ENCODE peak calls at places on chromosomes 11 and 22, in four cellular contexts. R is neural progenitor cell, F is hippocampal formation, L is activated T-cell treated with anti-CD3 and anti-CD28 coated beads for 48 hours. N is an unnamed sample.

GRCh38 chr22:19275919-19276600 is 15.5 kb downstream of the CLTCL1 start:
- DNase-seq in R (no peak), F (no peak), L (no peak), N (no peak)

GRCh38 chr11:17076517-17077239 is 789 bp downstream of the RPS13 start:
- DNase-seq in R (no peak), F (no peak), L (no peak), N (no peak)

GRCh38 chr11:64804346-64805210 is 1.6 kb upstream of the MAP4K2 start:
- DNase-seq in R (peak; percentile 41), F (no peak), L (no peak), N (no peak)

GRCh38 chr11:114762437-114762836 is 84.1 kb downstream of the NXPE2 start:
- DNase-seq in R (peak; percentile 83), F (no peak), L (no peak), N (peak; percentile 69)

GRCh38 chr11:27722117-27722844 is 22.0 kb upstream of the BDNF start:
- DNase-seq in R (peak; percentile 58), F (no peak), L (no peak), N (no peak)

GRCh38 chr11:78230161-78230877 is 41.6 kb downstream of the USP35 start:
- DNase-seq in R (no peak), F (no peak), L (no peak), N (no peak)

GRCh38 chr11:60887531-60887930 is 18.9 kb downstream of the PRPF19 start:
- DNase-seq in R (peak; percentile 70), F (no peak), L (peak; percentile 20), N (peak; percentile 28)

GRCh38 chr22:35686298-35686697 is 31.4 kb upstream of the APOL5 start:
- DNase-seq in R (no peak), F (no peak), L (no peak), N (no peak)

GRCh38 chr11:38005597-38005996 is 1407.6 kb upstream of the RAG2 start:
- DNase-seq in R (no peak), F (no peak), L (no peak), N (no peak)

GRCh38 chr22:49930596-49931412 is 12.4 kb downstream of the CRELD2 start:
- DNase-seq in R (peak; percentile 69), F (peak; percentile 79), L (peak; percentile 43), N (peak; percentile 77)

GRCh38 chr22:19303785-19304184 is 12.3 kb upstream of the CLTCL1 start:
- DNase-seq in R (no peak), F (no peak), L (no peak), N (no peak)

GRCh38 chr11:73969991-73970800 is 12.4 kb downstream of the UCP2 start:
- DNase-seq in R (no peak), F (no peak), L (no peak), N (no peak)

GRCh38 chr11:43942651-43943356 is 367 bp downstream of the C11orf96 start:
- DNase-seq in R (peak; percentile 61), F (no peak), L (no peak), N (no peak)

GRCh38 chr11:116857936-116858335 is 20.5 kb upstream of the APOA1 start:
- DNase-seq in R (no peak), F (no peak), L (no peak), N (no peak)

GRCh38 chr11:109435121-109435742 is 13.2 kb downstream of the C11orf87 start:
- DNase-seq in R (no peak), F (no peak), L (no peak), N (no peak)

GRCh38 chr22:21026783-21027692 is 5.3 kb downstream of the SLC7A4 start:
- DNase-seq in R (no peak), F (no peak), L (no peak), N (no peak)

GRCh38 chr11:13354335-13354734 is 76.7 kb downstream of the BMAL1 start:
- DNase-seq in R (peak; percentile 27), F (no peak), L (no peak), N (no peak)

GRCh38 chr11:69640260-69640994 is 529 bp upstream of the CCND1 start:
- DNase-seq in R (peak; percentile 48), F (no peak), L (no peak), N (no peak)

GRCh38 chr11:45339754-45340519 is 53.8 kb upstream of the SYT13 start:
- DNase-seq in R (peak; percentile 98), F (peak; percentile 64), L (peak; percentile 91), N (peak; percentile 83)

GRCh38 chr11:61028135-61028729 is 56.8 kb downstream of the CD6 start:
- DNase-seq in R (no peak), F (no peak), L (peak; percentile 64), N (no peak)

GRCh38 chr22:46388647-46389046 is 53.1 kb downstream of the TRMU start:
- DNase-seq in R (no peak), F (no peak), L (no peak), N (no peak)

GRCh38 chr11:123122341-123122740 is 60.4 kb upstream of the HSPA8 start:
- DNase-seq in R (no peak), F (no peak), L (no peak), N (no peak)

GRCh38 chr11:45922425-45923082 is at the start of gene LARGE2:
- DNase-seq in R (peak; percentile 89), F (no peak), L (no peak), N (no peak)

N was measured in midbrain.